ENCODE peak calls at places on chromosomes 11 and 22, in four cellular contexts. U is IMR-90, H is left lung, X is Right ventricle myocardium superior. C is an unnamed sample.

GRCh38 chr11:76752321-76753175 is 30.6 kb upstream of the TSKU start:
- ATAC-seq in U (peak), H (peak), X (peak), C (peak)

GRCh38 chr11:67400942-67401494 is 640 bp downstream of the PPP1CA start:
- ATAC-seq in U (peak), H (no peak), X (no peak), C (peak)

GRCh38 chr11:19812710-19813109 is 100.1 kb downstream of the NAV2 start:
- ATAC-seq in U (no peak), H (no peak), X (no peak), C (no peak)

GRCh38 chr22:24518774-24519485 is 23.8 kb downstream of the UPB1 start:
- ATAC-seq in U (no peak), H (no peak), X (peak), C (no peak)

GRCh38 chr22:38097058-38097457 is 13.1 kb upstream of the SLC16A8 start:
- ATAC-seq in U (no peak), H (no peak), X (no peak), C (no peak)

GRCh38 chr22:37337204-37337943 is 55.1 kb downstream of the CYTH4 start:
- ATAC-seq in U (peak), H (no peak), X (no peak), C (peak)

GRCh38 chr11:6455070-6455469 is 14.3 kb upstream of the HPX start:
- ATAC-seq in U (no peak), H (no peak), X (no peak), C (no peak)

GRCh38 chr11:110250168-110250567 is 46.2 kb downstream of the RDX start:
- ATAC-seq in U (no peak), H (no peak), X (peak), C (no peak)

GRCh38 chr11:44914105-44914504 is 36.6 kb downstream of the TP53I11 start:
- ATAC-seq in U (no peak), H (no peak), X (no peak), C (no peak)

GRCh38 chr11:130999992-131000770 is 83.9 kb upstream of the SNX19 start:
- ATAC-seq in U (peak), H (peak), X (no peak), C (no peak)

GRCh38 chr11:68872216-68873003 is 30.7 kb upstream of the CPT1A start:
- ATAC-seq in U (peak), H (no peak), X (peak), C (no peak)

GRCh38 chr11:61918251-61919112 is 1.1 kb upstream of the RAB3IL1 start:
- ATAC-seq in U (no peak), H (no peak), X (peak), C (no peak)

GRCh38 chr11:69834251-69834650 is 15.0 kb upstream of the FGF3 start:
- ATAC-seq in U (no peak), H (no peak), X (no peak), C (no peak)

C was measured in SK-N-SH treated with all-trans-retinoic acid at 6 μM for 48 hours.